ENCODE peak calls at places on chromosomes 7 and 10, in five cellular contexts. One of them, this sample, is unnamed.

GRCh38 chr10:63773106-63773505 is 251.9 kb downstream of the REEP3 start:
- DNase-seq in spleen: no peak
- DNase-seq in OCI-LY7: no peak
- DNase-seq in uterus: no peak
- DNase-seq in GM20000: no peak
- DNase-seq in this sample: no peak

GRCh38 chr7:34282271-34282670 is 375.7 kb upstream of the NPSR1 start:
- DNase-seq in spleen: no peak
- DNase-seq in OCI-LY7: no peak
- DNase-seq in uterus: no peak
- DNase-seq in GM20000: no peak
- DNase-seq in this sample: no peak

GRCh38 chr10:131857156-131858117 is 43.4 kb upstream of the PPP2R2D start:
- DNase-seq in spleen: peak
- DNase-seq in OCI-LY7: no peak
- DNase-seq in uterus: peak
- DNase-seq in GM20000: no peak
- DNase-seq in this sample: no peak

GRCh38 chr7:57328963-57329362 is 121.0 kb upstream of the ZNF716 start:
- DNase-seq in spleen: no peak
- DNase-seq in OCI-LY7: no peak
- DNase-seq in uterus: no peak
- DNase-seq in GM20000: no peak
- DNase-seq in this sample: no peak

GRCh38 chr10:32189400-32190084 is 133.3 kb upstream of the KIF5B start:
- DNase-seq in spleen: no peak
- DNase-seq in OCI-LY7: no peak
- DNase-seq in uterus: no peak
- DNase-seq in GM20000: no peak
- DNase-seq in this sample: no peak

GRCh38 chr7:112283382-112283910 is 77.0 kb downstream of the ZNF277 start:
- DNase-seq in spleen: no peak
- DNase-seq in OCI-LY7: no peak
- DNase-seq in uterus: no peak
- DNase-seq in GM20000: no peak
- DNase-seq in this sample: peak

GRCh38 chr7:116231543-116232401 is 21.4 kb downstream of the TES start:
- DNase-seq in spleen: no peak
- DNase-seq in OCI-LY7: no peak
- DNase-seq in uterus: no peak
- DNase-seq in GM20000: no peak
- DNase-seq in this sample: no peak

GRCh38 chr10:62810131-62810530 is 5.6 kb downstream of the ADO start:
- DNase-seq in spleen: no peak
- DNase-seq in OCI-LY7: no peak
- DNase-seq in uterus: no peak
- DNase-seq in GM20000: no peak
- DNase-seq in this sample: no peak

GRCh38 chr7:19410096-19410495 is 264.9 kb upstream of the FERD3L start:
- DNase-seq in spleen: no peak
- DNase-seq in OCI-LY7: no peak
- DNase-seq in uterus: no peak
- DNase-seq in GM20000: no peak
- DNase-seq in this sample: no peak

GRCh38 chr10:25047902-25048301 is 31.5 kb downstream of the THNSL1 start:
- DNase-seq in spleen: no peak
- DNase-seq in OCI-LY7: no peak
- DNase-seq in uterus: no peak
- DNase-seq in GM20000: no peak
- DNase-seq in this sample: no peak

GRCh38 chr10:7577206-7577978 is 89.4 kb downstream of the ITIH5 start:
- DNase-seq in spleen: peak
- DNase-seq in OCI-LY7: no peak
- DNase-seq in uterus: no peak
- DNase-seq in GM20000: no peak
- DNase-seq in this sample: no peak

GRCh38 chr10:21534611-21535493 is 820 bp downstream of the MLLT10 start:
- DNase-seq in spleen: peak
- DNase-seq in OCI-LY7: peak
- DNase-seq in uterus: peak
- DNase-seq in GM20000: peak
- DNase-seq in this sample: peak

GRCh38 chr7:29564455-29565185 is 985 bp downstream of the PRR15 start:
- DNase-seq in spleen: peak
- DNase-seq in OCI-LY7: no peak
- DNase-seq in uterus: peak
- DNase-seq in GM20000: no peak
- DNase-seq in this sample: peak

GRCh38 chr10:97647556-97647955 is 7.1 kb downstream of the PI4K2A start:
- DNase-seq in spleen: no peak
- DNase-seq in OCI-LY7: no peak
- DNase-seq in uterus: no peak
- DNase-seq in GM20000: no peak
- DNase-seq in this sample: no peak

GRCh38 chr7:27143022-27143949 is at the start of gene HOXA5:
- DNase-seq in spleen: peak
- DNase-seq in OCI-LY7: peak
- DNase-seq in uterus: peak
- DNase-seq in GM20000: no peak
- DNase-seq in this sample: no peak

GRCh38 chr7:68691261-68692216 is 906.7 kb upstream of the AUTS2 start:
- DNase-seq in spleen: no peak
- DNase-seq in OCI-LY7: no peak
- DNase-seq in uterus: peak
- DNase-seq in GM20000: no peak
- DNase-seq in this sample: no peak

GRCh38 chr7:112538859-112539258 is 58.1 kb downstream of the LSMEM1 start:
- DNase-seq in spleen: no peak
- DNase-seq in OCI-LY7: no peak
- DNase-seq in uterus: no peak
- DNase-seq in GM20000: no peak
- DNase-seq in this sample: no peak

GRCh38 chr10:132899054-132899750 is 43.2 kb downstream of the CFAP46 start:
- DNase-seq in spleen: peak
- DNase-seq in OCI-LY7: no peak
- DNase-seq in uterus: no peak
- DNase-seq in GM20000: no peak
- DNase-seq in this sample: no peak

GRCh38 chr10:122142652-122143237 is 128.4 kb upstream of the BTBD16 start:
- DNase-seq in spleen: peak
- DNase-seq in OCI-LY7: peak
- DNase-seq in uterus: no peak
- DNase-seq in GM20000: peak
- DNase-seq in this sample: peak

GRCh38 chr7:127900735-127901685 is 130.2 kb downstream of the LRRC4 start:
- DNase-seq in spleen: no peak
- DNase-seq in OCI-LY7: no peak
- DNase-seq in uterus: no peak
- DNase-seq in GM20000: peak
- DNase-seq in this sample: no peak

DNA sequence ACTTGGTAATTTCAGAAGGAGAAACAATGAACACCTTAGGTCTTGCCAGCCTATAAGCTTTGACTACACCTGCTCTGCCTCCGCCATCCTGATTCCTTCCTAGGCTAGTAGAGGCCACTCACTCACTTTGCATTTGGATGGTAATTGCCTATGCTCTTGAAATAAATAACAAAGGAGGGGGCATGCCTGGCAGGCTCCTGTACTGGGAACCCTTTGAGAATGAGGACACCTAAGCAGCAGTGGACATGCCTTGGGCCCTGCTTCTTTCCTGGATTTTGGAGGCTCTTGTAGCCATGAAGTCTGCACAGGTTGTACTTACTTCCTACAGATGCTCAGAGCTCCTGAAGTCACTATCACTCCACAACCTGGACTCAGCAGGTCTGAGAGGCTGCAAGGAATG is 65.8 kb downstream of the BLNK start:
- DNase-seq in spleen: no peak
- DNase-seq in OCI-LY7: no peak
- DNase-seq in uterus: no peak
- DNase-seq in GM20000: no peak
- DNase-seq in this sample: no peak
- TF ChIP-seq CTCF in spleen: no peak
- TF ChIP-seq CTCF in OCI-LY7: no peak
- TF ChIP-seq CTCF in uterus: no peak
- TF ChIP-seq CTCF in GM20000: no peak
- TF ChIP-seq CTCF in this sample: no peak

GRCh38 chr7:141275350-141275749 is 201.5 kb downstream of the TMEM178B start:
- DNase-seq in spleen: no peak
- DNase-seq in OCI-LY7: no peak
- DNase-seq in uterus: no peak
- DNase-seq in GM20000: no peak
- DNase-seq in this sample: no peak
- TF ChIP-seq CTCF in spleen: no peak
- TF ChIP-seq CTCF in OCI-LY7: no peak
- TF ChIP-seq CTCF in uterus: no peak
- TF ChIP-seq CTCF in GM20000: no peak
- TF ChIP-seq CTCF in this sample: no peak

DNA sequence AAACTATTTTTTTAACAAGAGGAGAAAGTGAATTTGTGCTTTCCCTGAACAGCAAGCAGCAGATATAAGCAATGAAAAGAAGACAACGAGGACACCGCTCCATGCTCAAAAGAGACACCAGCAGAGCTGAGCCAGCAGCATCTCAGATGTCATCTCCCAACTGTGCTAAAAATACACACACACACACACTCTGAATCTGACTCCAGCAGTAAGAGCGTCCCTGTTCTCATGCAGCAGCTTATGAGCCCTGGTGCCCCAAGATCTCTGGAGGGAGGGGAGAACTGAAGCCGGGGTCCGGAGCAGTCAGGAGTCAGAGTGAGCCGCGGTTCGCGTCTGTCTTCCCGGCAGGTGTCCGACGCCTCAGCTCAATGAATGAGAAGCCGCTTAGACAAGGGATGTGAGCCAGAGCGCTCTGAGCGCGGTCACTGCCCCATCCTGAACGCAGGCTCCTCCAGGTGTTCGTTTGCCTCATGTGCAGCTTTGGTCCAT is 49.2 kb downstream of the SVIL start:
- DNase-seq in spleen: no peak
- DNase-seq in OCI-LY7: no peak
- DNase-seq in uterus: no peak
- DNase-seq in GM20000: no peak
- DNase-seq in this sample: no peak
- TF ChIP-seq CTCF in spleen: no peak
- TF ChIP-seq CTCF in OCI-LY7: no peak
- TF ChIP-seq CTCF in uterus: no peak
- TF ChIP-seq CTCF in GM20000: no peak
- TF ChIP-seq CTCF in this sample: no peak

DNA sequence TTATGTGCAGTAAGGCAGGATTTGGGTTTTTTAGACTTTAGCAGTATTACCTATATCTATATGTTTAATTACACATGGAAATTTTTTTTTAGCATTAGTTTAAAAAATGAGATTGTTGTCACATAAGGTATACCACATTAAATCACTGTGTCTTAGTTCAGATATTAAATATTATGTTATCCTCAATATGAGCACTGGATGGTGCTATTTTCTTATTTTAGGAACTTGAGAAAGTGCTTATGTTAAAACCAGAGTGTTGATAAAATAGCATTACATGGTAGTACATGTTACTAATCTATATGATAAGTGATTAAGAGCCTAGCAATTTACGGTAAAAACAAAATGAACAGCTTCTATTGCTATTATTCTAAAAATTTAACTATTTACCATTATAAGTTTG is 28.8 kb downstream of the MIOS start:
- DNase-seq in spleen: no peak
- DNase-seq in OCI-LY7: peak
- DNase-seq in uterus: no peak
- DNase-seq in GM20000: no peak
- DNase-seq in this sample: no peak
- TF ChIP-seq CTCF in spleen: no peak
- TF ChIP-seq CTCF in OCI-LY7: peak
- TF ChIP-seq CTCF in uterus: no peak
- TF ChIP-seq CTCF in GM20000: no peak
- TF ChIP-seq CTCF in this sample: no peak

GRCh38 chr10:90959826-90960225 is 38.9 kb upstream of the ANKRD1 start:
- DNase-seq in spleen: no peak
- DNase-seq in OCI-LY7: no peak
- DNase-seq in uterus: no peak
- DNase-seq in GM20000: no peak
- DNase-seq in this sample: no peak

GRCh38 chr10:90964781-90965462 is 44.0 kb upstream of the ANKRD1 start:
- DNase-seq in spleen: no peak
- DNase-seq in OCI-LY7: no peak
- DNase-seq in uterus: no peak
- DNase-seq in GM20000: no peak
- DNase-seq in this sample: no peak

GRCh38 chr10:90963331-90963730 is 42.4 kb upstream of the ANKRD1 start:
- DNase-seq in spleen: no peak
- DNase-seq in OCI-LY7: no peak
- DNase-seq in uterus: no peak
- DNase-seq in GM20000: no peak
- DNase-seq in this sample: no peak

GRCh38 chr10:90958781-90959180 is 37.9 kb upstream of the ANKRD1 start:
- DNase-seq in spleen: no peak
- DNase-seq in OCI-LY7: no peak
- DNase-seq in uterus: no peak
- DNase-seq in GM20000: no peak
- DNase-seq in this sample: no peak

GRCh38 chr10:90960355-90960814 is 39.5 kb upstream of the ANKRD1 start:
- DNase-seq in spleen: no peak
- DNase-seq in OCI-LY7: no peak
- DNase-seq in uterus: no peak
- DNase-seq in GM20000: peak
- DNase-seq in this sample: peak
- TF ChIP-seq CTCF in spleen: no peak
- TF ChIP-seq CTCF in OCI-LY7: no peak
- TF ChIP-seq CTCF in uterus: no peak
- TF ChIP-seq CTCF in GM20000: no peak
- TF ChIP-seq CTCF in this sample: no peak

GRCh38 chr7:5428470-5429252 is 5.0 kb upstream of the TNRC18 start:
- DNase-seq in spleen: peak
- DNase-seq in OCI-LY7: no peak
- DNase-seq in uterus: peak
- DNase-seq in GM20000: no peak
- DNase-seq in this sample: no peak
- TF ChIP-seq CTCF in spleen: no peak
- TF ChIP-seq CTCF in OCI-LY7: no peak
- TF ChIP-seq CTCF in uterus: peak
- TF ChIP-seq CTCF in GM20000: no peak
- TF ChIP-seq CTCF in this sample: no peak

GRCh38 chr10:35386594-35387174 is 50.4 kb downstream of the CCNY start:
- DNase-seq in spleen: no peak
- DNase-seq in OCI-LY7: no peak
- DNase-seq in uterus: no peak
- DNase-seq in GM20000: no peak
- DNase-seq in this sample: no peak

GRCh38 chr10:35388197-35388596 is 51.9 kb downstream of the CCNY start:
- DNase-seq in spleen: no peak
- DNase-seq in OCI-LY7: no peak
- DNase-seq in uterus: no peak
- DNase-seq in GM20000: no peak
- DNase-seq in this sample: no peak

GRCh38 chr10:35382096-35382495 is 45.8 kb downstream of the CCNY start:
- DNase-seq in spleen: no peak
- DNase-seq in OCI-LY7: no peak
- DNase-seq in uterus: no peak
- DNase-seq in GM20000: no peak
- DNase-seq in this sample: no peak

GRCh38 chr10:35387768-35388167 is 51.5 kb downstream of the CCNY start:
- DNase-seq in spleen: no peak
- DNase-seq in OCI-LY7: no peak
- DNase-seq in uterus: no peak
- DNase-seq in GM20000: no peak
- DNase-seq in this sample: no peak

GRCh38 chr10:35384265-35384868 is 48.1 kb downstream of the CCNY start:
- DNase-seq in spleen: no peak
- DNase-seq in OCI-LY7: no peak
- DNase-seq in uterus: no peak
- DNase-seq in GM20000: no peak
- DNase-seq in this sample: no peak
- TF ChIP-seq CTCF in spleen: no peak
- TF ChIP-seq CTCF in OCI-LY7: no peak
- TF ChIP-seq CTCF in uterus: no peak
- TF ChIP-seq CTCF in GM20000: no peak
- TF ChIP-seq CTCF in this sample: no peak